ENCODE peak calls at places on chromosomes 11 and 22, in nine cellular contexts. T is lung, A is SJCRH30, R is psoas muscle, G is sigmoid colon, O is tibial nerve, J is transverse colon, Z is cardiac muscle cell, U is heart right ventricle. K is an unnamed sample. For H3K36me3 and H3K4me1, the result is how much of the 10 kb centered on the place peaks cover.

GRCh38 chr11:109945626-109946321 is 147.4 kb upstream of the ZC3H12C start:
- DNase-seq in T (no peak), A (no peak), R (no peak), G (no peak), O (no peak), J (no peak), Z (no peak), U (no peak), K (no peak)

GRCh38 chr11:110774138-110775014 is 62.1 kb upstream of the ARHGAP20 start:
- DNase-seq in T (no peak), A (no peak), R (no peak), G (no peak), O (no peak), J (no peak), Z (no peak), U (no peak), K (no peak)

GRCh38 chr11:71999360-71999759 is 651 bp downstream of the IL18BP start:
- DNase-seq in T (no peak), A (no peak), R (no peak), G (peak), O (no peak), J (no peak), Z (no peak), U (no peak), K (no peak)

GRCh38 chr11:128948583-128948982 is 5.9 kb upstream of the TP53AIP1 start:
- DNase-seq in T (no peak), A (peak), R (no peak), G (no peak), O (no peak), J (no peak), Z (peak), U (no peak), K (no peak)

GRCh38 chr11:20477418-20478090 is 90.0 kb downstream of the PRMT3 start:
- DNase-seq in T (no peak), A (peak), R (no peak), G (no peak), O (no peak), J (no peak), Z (no peak), U (no peak), K (no peak)

GRCh38 chr22:19473578-19473977 is 5.4 kb downstream of the UFD1 start:
- DNase-seq in T (no peak), A (peak), R (peak), G (no peak), O (no peak), J (no peak), Z (no peak), U (no peak), K (no peak)

GRCh38 chr11:36985562-36985961 is 387.5 kb upstream of the RAG2 start:
- DNase-seq in T (no peak), A (no peak), R (no peak), G (no peak), O (no peak), J (no peak), Z (no peak), U (no peak), K (no peak)

GRCh38 chr11:134399293-134399654 is 12.8 kb downstream of the B3GAT1 start:
- DNase-seq in T (no peak), A (no peak), R (no peak), G (no peak), O (no peak), J (no peak), Z (no peak), U (no peak), K (no peak)

GRCh38 chr11:106001304-106002012 is 20.6 kb downstream of the MSANTD4 start:
- DNase-seq in T (no peak), A (no peak), R (no peak), G (no peak), O (no peak), J (no peak), Z (no peak), U (no peak), K (no peak)

GRCh38 chr22:41382610-41383009 is 868 bp downstream of the TEF start:
- DNase-seq in T (no peak), A (no peak), R (peak), G (no peak), O (no peak), J (no peak), Z (no peak), U (no peak), K (peak)

GRCh38 chr11:95912902-95913560 is 10.9 kb downstream of the MTMR2 start:
- DNase-seq in T (no peak), A (no peak), R (no peak), G (no peak), O (no peak), J (no peak), Z (no peak), U (no peak), K (no peak)

GRCh38 chr11:67367014-67367835 is 6.2 kb downstream of the CLCF1 start:
- DNase-seq in T (no peak), A (no peak), R (no peak), G (no peak), O (no peak), J (peak), Z (no peak), U (no peak), K (no peak)

GRCh38 chr11:133501643-133502535 is 30.4 kb downstream of the OPCML start:
- DNase-seq in T (no peak), A (no peak), R (no peak), G (no peak), O (no peak), J (no peak), Z (no peak), U (peak), K (no peak)

GRCh38 chr22:22536916-22537315 is 16.8 kb upstream of the ZNF280A start:
- DNase-seq in T (no peak), A (no peak), R (no peak), G (no peak), O (no peak), J (no peak), Z (no peak), U (no peak), K (no peak)

GRCh38 chr22:50684986-50685385 is 12.4 kb downstream of the SHANK3 start:
- DNase-seq in T (no peak), A (no peak), R (no peak), G (no peak), O (no peak), J (no peak), Z (no peak), U (no peak), K (no peak)

GRCh38 chr22:49827853-49828598 is at the start of gene BRD1:
- DNase-seq in T (no peak), A (peak), R (peak), G (no peak), O (no peak), J (peak), Z (peak), U (peak), K (peak)

GRCh38 chr11:34358666-34359547 is 1.1 kb upstream of the ABTB2 start:
- DNase-seq in T (peak), A (peak), R (peak), G (peak), O (peak), J (peak), Z (peak), U (peak), K (peak)

GRCh38 chr11:8907116-8907515 is 3.9 kb upstream of the AKIP1 start:
- DNase-seq in T (no peak), A (peak), R (no peak), G (no peak), O (no peak), J (no peak), Z (no peak), U (no peak), K (no peak)

GRCh38 chr11:122165972-122166371 is 50.0 kb upstream of the BLID start:
- DNase-seq in T (no peak), A (no peak), R (no peak), G (no peak), O (no peak), J (no peak), Z (no peak), U (no peak), K (no peak)

GRCh38 chr11:47356129-47356997 is 3.9 kb upstream of the MYBPC3 start:
- DNase-seq in T (no peak), A (no peak), R (no peak), G (no peak), O (no peak), J (no peak), Z (no peak), U (no peak), K (no peak)

GRCh38 chr22:40107244-40107643 is 70.5 kb upstream of the TNRC6B start:
- DNase-seq in T (no peak), A (no peak), R (no peak), G (no peak), O (no peak), J (no peak), Z (no peak), U (no peak), K (no peak)

GRCh38 chr22:22156716-22157499 is 87.7 kb upstream of the VPREB1 start:
- DNase-seq in T (peak), A (peak), R (no peak), G (no peak), O (no peak), J (peak), Z (peak), U (no peak), K (peak)

GRCh38 chr11:75101424-75102128 is 4.9 kb upstream of the OR2AT4 start:
- DNase-seq in T (no peak), A (no peak), R (no peak), G (no peak), O (no peak), J (no peak), Z (no peak), U (no peak), K (no peak)

GRCh38 chr11:113697798-113698407 is 8.2 kb downstream of the TMPRSS5 start:
- DNase-seq in T (no peak), A (no peak), R (no peak), G (no peak), O (no peak), J (no peak), Z (no peak), U (no peak), K (no peak)

GRCh38 chr22:49228431-49229037 is 599.1 kb downstream of the BRD1 start:
- DNase-seq in T (peak), A (no peak), R (no peak), G (peak), O (no peak), J (no peak), Z (no peak), U (no peak), K (no peak)

GRCh38 chr11:12220305-12220704 is 109.9 kb downstream of the MICAL2 start:
- DNase-seq in T (no peak), A (no peak), R (peak), G (peak), O (peak), J (peak), Z (no peak), U (peak), K (no peak)

GRCh38 chr11:96878299-96879051 is 488.7 kb downstream of the JRKL start:
- DNase-seq in T (no peak), A (no peak), R (no peak), G (peak), O (no peak), J (no peak), Z (no peak), U (no peak), K (no peak)

GRCh38 chr11:85806876-85807275 is 4.1 kb downstream of the SYTL2 start:
- DNase-seq in T (no peak), A (no peak), R (no peak), G (no peak), O (no peak), J (no peak), Z (no peak), U (no peak), K (no peak)

GRCh38 chr22:42878561-42879305 is 21.7 kb upstream of the ARFGAP3 start:
- DNase-seq in T (no peak), A (no peak), R (no peak), G (no peak), O (no peak), J (no peak), Z (no peak), U (peak), K (no peak)
- H3K36me3 ChIP-seq in T (half or more), A (half or more), R (under half), G (half or more), O (under half), J (under half), Z (under half), U (half or more), K (under half)

DNA sequence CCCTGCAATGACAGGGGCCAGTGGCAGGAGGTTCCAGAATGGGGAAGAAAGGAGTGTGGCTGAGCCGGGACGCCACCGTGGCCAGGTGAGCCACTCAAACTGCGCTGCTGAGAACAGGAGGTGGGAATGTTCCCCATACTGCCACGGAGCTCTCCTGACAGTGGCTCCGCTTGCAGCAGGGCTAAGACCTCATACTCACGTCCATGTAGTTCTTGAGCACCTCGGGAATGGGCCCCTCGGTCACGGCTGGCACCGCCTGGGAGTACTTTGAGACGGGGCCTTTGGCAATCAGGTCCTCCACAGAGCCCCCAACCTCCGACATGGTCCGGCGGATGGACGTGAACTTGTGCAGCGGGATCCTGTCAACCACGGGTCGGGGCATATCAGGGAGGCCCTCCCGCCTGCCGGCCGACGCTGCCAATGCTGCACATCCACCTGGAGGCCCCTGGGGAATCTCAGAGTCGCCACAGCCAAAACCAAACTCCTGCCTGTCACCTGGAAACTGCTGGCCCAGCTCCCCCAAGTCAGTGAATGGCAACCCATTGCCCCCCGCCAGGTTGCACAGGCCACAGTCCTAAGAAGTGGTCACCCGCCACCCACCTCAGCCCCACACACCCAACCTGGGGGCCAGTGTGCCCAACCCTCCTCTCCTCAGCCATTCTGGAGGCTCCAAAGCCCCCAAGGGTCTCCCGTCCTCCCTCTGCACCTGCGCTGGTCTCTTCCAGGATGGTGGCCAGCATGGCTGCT is 2.4 kb downstream of the CTSD start:
- DNase-seq in T (no peak), A (no peak), R (peak), G (no peak), O (no peak), J (no peak), Z (no peak), U (no peak), K (no peak)
- H3K4me1 ChIP-seq in T (under half), A (under half), R (half or more), G (under half), O (under half), J (under half), Z (under half), U (half or more), K (half or more)

GRCh38 chr11:60984149-60984548 is 12.7 kb downstream of the CD6 start:
- DNase-seq in T (no peak), A (no peak), R (no peak), G (no peak), O (no peak), J (no peak), Z (no peak), U (no peak), K (no peak)
- H3K36me3 ChIP-seq in T (under half), A (under half), R (under half), G (under half), O (under half), J (under half), Z (under half), U (under half), K (under half)

GRCh38 chr22:24142831-24143230 is 38.5 kb upstream of the SUSD2 start:
- DNase-seq in T (no peak), A (no peak), R (no peak), G (no peak), O (no peak), J (no peak), Z (no peak), U (no peak), K (no peak)
- H3K4me1 ChIP-seq in T (half or more), A (under half), R (under half), G (half or more), O (under half), J (under half), Z (under half), U (half or more), K (half or more)

GRCh38 chr11:61275191-61275590 is 19.9 kb downstream of the VWCE start:
- DNase-seq in T (no peak), A (no peak), R (no peak), G (no peak), O (no peak), J (no peak), Z (no peak), U (no peak), K (no peak)
- H3K36me3 ChIP-seq in T (under half), A (under half), R (under half), G (under half), O (under half), J (under half), Z (under half), U (under half), K (under half)

DNA sequence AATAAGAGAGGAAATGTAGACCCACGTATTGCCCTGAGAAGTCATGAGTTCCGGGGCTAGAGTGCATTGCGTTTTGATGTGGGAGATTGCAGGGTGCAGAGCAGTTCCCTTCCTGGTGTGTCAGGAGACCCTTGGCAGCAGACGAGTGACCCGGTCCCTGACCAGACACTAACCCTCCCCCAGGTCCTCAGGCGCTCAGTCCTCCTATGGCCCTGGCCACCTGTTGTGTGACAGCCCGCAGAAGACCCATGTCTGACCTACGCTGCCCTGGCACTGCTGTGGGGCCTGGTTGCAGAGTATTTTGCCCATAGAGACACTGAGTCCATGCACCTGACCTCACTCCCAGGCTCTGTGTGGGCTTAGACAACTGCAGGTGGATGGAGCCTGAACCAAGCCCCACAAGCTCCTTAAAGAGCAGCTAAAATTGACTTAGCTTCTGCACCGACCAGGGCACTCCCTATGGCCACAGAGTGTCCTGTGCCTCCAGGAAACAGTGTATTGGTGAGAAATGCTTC is 833.8 kb downstream of the TBC1D22A start:
- DNase-seq in T (no peak), A (no peak), R (no peak), G (peak), O (no peak), J (no peak), Z (no peak), U (no peak), K (no peak)
- H3K4me1 ChIP-seq in T (under half), A (under half), R (under half), G (under half), O (under half), J (under half), Z (under half), U (under half), K (under half)

DNA sequence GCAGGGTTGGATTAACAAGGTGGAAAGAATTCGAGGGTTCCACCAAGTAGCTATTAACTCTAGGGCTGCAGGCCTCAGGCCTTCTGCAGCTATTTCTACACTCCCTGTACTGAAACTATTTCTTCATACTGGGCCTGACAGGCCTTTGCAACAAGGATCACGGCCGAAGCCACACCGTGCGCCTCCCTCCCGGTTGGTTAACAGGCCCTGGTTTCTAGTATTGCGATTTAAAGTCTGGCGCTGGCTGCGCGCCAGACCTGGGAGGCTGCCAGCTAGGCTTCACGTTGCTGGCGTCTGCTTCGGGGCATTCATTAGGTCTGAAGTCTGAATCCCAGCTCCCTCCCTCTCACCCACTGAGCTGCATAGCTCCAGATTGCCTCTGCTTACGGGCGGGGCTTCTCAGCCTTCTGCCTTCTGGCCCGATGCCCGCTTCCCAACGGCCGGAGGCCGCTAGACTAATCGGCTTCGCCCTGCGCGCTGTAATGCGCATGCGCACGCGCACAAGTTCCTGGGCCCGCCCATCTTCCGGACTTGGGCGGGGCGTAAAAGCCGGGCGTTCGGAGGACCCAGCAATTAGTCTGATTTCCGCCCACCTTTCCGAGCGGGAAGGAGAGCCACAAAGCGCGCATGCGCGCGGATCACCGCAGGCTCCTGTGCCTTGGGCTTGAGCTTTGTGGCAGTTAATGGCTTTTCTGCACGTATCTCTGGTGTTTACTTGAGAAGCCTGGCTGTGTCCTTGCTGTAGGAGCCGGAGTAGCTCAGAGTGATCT is 1.6 kb downstream of the LDHA start:
- DNase-seq in T (peak), A (peak), R (peak), G (peak), O (peak), J (peak), Z (peak), U (peak), K (peak)
- H3K36me3 ChIP-seq in T (under half), A (under half), R (under half), G (under half), O (under half), J (under half), Z (under half), U (under half), K (under half)

K was measured in CD8-positive, alpha-beta memory T cell.